ENCODE peak calls at places on chromosomes 1 and 21, in six cellular contexts. L is naive thymus-derived CD4-positive, alpha-beta T cell; H is transverse colon; I is astrocyte; W is heart right ventricle; U is psoas muscle. J is an unnamed sample. For H3K9me3, the result is how much of the 10 kb centered on the place peaks cover.

GRCh38 chr1:9823943-9824701 is at the start of gene CLSTN1:
- DNase-seq in I (peak), U (peak), H (peak), L (peak), W (peak), J (peak)

GRCh38 chr1:246769306-246769705 is 45.1 kb downstream of the SCCPDH start:
- DNase-seq in L (no peak), W (no peak), I (peak), H (peak), U (peak), J (no peak)

GRCh38 chr21:42262826-42263225 is 43.9 kb downstream of the ABCG1 start:
- DNase-seq in H (peak), U (peak), W (peak), L (no peak), I (no peak), J (no peak)

GRCh38 chr1:227411066-227411465 is 92.8 kb upstream of the CDC42BPA start:
- DNase-seq in U (no peak), L (no peak), W (no peak), I (no peak), H (no peak), J (no peak)

GRCh38 chr1:11502516-11502915 is 23.6 kb downstream of the DISP3 start:
- DNase-seq in L (no peak), H (no peak), I (no peak), W (no peak), U (no peak), J (no peak)

GRCh38 chr1:21818661-21819060 is 6.6 kb downstream of the LDLRAD2 start:
- DNase-seq in I (no peak), U (peak), H (peak), L (peak), W (peak), J (no peak)

GRCh38 chr1:246161626-246162025 is 345.5 kb downstream of the SMYD3 start:
- DNase-seq in L (no peak), H (no peak), I (peak), U (no peak), W (no peak), J (no peak)

GRCh38 chr1:177737456-177737855 is 232.4 kb downstream of the SEC16B start:
- DNase-seq in L (no peak), U (no peak), H (no peak), I (peak), W (no peak), J (no peak)

GRCh38 chr21:45415943-45416611 is 11.1 kb downstream of the COL18A1 start:
- DNase-seq in I (no peak), H (no peak), L (no peak), W (peak), U (peak), J (peak)

GRCh38 chr1:183209533-183210158 is 23.6 kb downstream of the LAMC2 start:
- DNase-seq in U (no peak), H (no peak), I (peak), L (no peak), W (no peak), J (no peak)

GRCh38 chr1:225911207-225912130 is 12.6 kb downstream of the PYCR2 start:
- DNase-seq in W (peak), H (peak), I (no peak), L (peak), U (peak), J (peak)

GRCh38 chr21:33690874-33691273 is 48.6 kb downstream of the ITSN1 start:
- DNase-seq in W (no peak), U (no peak), I (no peak), H (no peak), L (no peak), J (no peak)

DNA sequence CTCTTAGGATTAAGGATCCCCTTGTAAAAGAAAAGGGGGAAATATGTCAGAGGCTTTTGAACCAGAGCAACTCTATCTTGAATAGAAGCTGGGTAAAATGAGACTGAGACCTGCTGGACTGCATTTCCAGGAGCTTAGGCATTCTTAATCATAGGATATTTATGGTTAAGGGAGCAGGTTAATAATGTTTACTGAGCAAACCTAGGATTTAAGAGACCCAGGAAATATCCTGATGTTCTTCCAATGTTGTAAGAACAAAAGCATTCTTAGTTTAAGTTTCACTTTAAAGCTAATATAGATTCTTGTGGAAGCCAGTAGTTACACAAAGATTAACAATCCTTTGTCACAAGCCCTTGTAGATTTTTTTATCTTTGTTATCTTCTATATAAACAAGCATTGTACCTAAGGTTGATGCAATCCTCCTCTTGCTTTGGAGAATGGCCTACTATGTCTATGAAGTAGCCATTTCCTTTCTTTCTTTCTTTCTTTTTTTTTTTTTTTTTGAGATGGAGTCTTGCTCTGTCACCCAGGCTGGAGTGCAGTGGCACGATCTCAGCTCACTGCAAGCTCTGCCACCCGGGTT is 570.2 kb upstream of the BEND5 start:
- DNase-seq in U (no peak), H (no peak), L (no peak), W (no peak), I (peak), J (no peak)
- H3K9me3 ChIP-seq in U (under half), H (under half), L (under half), W (under half), I (under half), J (under half)

DNA sequence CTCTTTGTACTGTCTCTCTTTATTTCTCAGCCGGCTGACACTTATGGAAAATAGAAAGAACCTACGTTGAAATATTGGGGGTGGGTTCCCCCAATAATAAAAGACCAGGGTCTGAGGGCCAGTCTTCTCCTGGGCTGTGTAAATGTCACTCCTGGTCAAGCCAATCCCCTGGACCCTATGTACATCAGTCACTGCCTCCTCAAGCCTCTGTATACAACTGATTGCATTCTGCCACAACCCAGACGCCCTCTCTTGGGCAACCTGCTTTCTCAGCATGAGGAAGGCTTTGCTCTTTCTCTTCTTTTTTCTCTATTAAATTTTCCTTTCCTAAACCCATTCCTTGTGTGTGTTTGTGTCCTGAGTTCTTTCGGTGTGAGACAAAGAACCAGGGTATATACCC is 84.1 kb upstream of the SERBP1 start:
- DNase-seq in H (no peak), I (no peak), W (no peak), U (no peak), L (no peak), J (no peak)
- H3K9me3 ChIP-seq in H (under half), I (under half), W (under half), U (under half), L (under half), J (under half)

DNA sequence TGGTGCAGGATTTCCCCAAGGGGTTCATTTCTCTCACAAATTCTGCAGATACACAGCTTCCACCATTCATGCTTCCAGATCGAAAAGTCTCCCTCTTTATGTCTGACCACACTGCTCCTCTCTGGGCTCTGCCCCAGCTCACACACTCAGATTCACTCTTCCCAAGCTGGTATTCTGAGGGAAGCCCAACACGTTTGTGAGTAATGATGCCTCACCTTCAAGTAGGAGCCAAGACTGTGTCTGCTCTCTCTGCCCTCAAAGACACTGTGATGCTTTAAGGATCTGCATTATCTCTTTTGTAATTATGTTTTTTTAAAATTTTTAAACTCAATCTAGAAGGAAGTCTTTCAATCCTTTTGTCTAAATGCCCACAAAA is 19.8 kb downstream of the PRAMEF11 start:
- DNase-seq in W (no peak), I (no peak), L (no peak), H (no peak), U (no peak), J (no peak)
- H3K9me3 ChIP-seq in W (under half), I (under half), L (under half), H (under half), U (under half), J (under half)

DNA sequence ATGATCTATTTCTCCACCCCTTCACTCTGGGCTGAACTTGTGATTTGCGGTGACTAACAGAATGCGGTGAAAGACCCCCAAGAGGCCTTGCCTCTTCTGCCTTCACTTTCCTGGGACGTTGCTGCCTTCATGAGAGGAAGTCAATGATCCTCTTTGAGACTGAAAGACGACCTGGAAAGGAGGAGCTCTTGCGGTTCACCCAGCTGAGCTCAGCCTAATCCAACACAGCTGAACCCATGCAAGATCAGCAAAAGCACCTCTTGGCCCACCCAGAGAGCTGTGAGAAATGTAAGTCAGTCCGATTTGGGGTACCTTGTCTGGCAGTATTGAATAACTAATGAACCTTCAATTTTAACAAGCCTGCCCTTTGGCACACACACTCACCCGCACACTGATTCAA is 767.4 kb upstream of the TPTE start:
- DNase-seq in H (no peak), W (no peak), U (no peak), L (no peak), I (no peak), J (no peak)
- H3K9me3 ChIP-seq in H (under half), W (under half), U (under half), L (under half), I (under half), J (under half)

J was measured in T-helper 17 cell.